ENCODE peak calls at places on chromosomes 12 and 14, in seven cellular contexts. I is left lobe of liver; L is iris pigment epithelial cell; R is stimulated activated CD8-positive, alpha-beta memory T cell treated with anti-CD3 and anti-CD28 coated beads, Interleukin-7, amount 100 ng/mL, for 1 hour; C is Daoy; N is NB4; J is skeletal muscle cell. Z is an unnamed sample.

GRCh38 chr12:52235001-52235760 is 2.1 kb downstream of the KRT7 start:
- DNase-seq in C (no peak), L (no peak), N (peak; percentile 84), J (no peak), R (no peak), I (no peak), Z (no peak)

GRCh38 chr12:42238240-42239140 is at the start of gene YAF2:
- DNase-seq in C (peak; percentile 95), N (peak; percentile 92), L (peak; percentile 92), R (peak; percentile 64), J (peak; percentile 71), I (peak; percentile 95), Z (peak; percentile 63)

GRCh38 chr14:39488600-39488999 is 56.4 kb upstream of the FBXO33 start:
- DNase-seq in L (no peak), R (no peak), I (no peak), C (no peak), N (no peak), J (no peak), Z (no peak)

GRCh38 chr12:51222461-51222860 is 4.6 kb upstream of the POU6F1 start:
- DNase-seq in I (no peak), N (no peak), C (no peak), J (no peak), R (no peak), L (no peak), Z (no peak)

GRCh38 chr12:12007713-12008231 is 63.0 kb upstream of the BCL2L14 start:
- DNase-seq in C (no peak), L (no peak), N (no peak), I (no peak), R (no peak), J (no peak), Z (no peak)

GRCh38 chr12:48021485-48022179 is 17.4 kb upstream of the COL2A1 start:
- DNase-seq in R (no peak), L (no peak), N (no peak), C (peak; percentile 87), I (no peak), J (no peak), Z (no peak)

GRCh38 chr14:61222388-61222787 is 58.8 kb downstream of the TMEM30B start:
- DNase-seq in N (no peak), I (no peak), R (no peak), J (no peak), C (no peak), L (no peak), Z (no peak)

GRCh38 chr12:131204416-131205311 is 251.0 kb downstream of the ADGRD1 start:
- DNase-seq in J (no peak), I (peak; percentile 38), N (no peak), L (no peak), C (no peak), R (no peak), Z (no peak)

GRCh38 chr12:130796985-130797686 is 41.9 kb downstream of the STX2 start:
- DNase-seq in L (no peak), N (no peak), R (no peak), I (no peak), C (no peak), J (no peak), Z (no peak)

GRCh38 chr14:21924479-21924878 is 250.9 kb upstream of the OR4E1 start:
- DNase-seq in R (peak; percentile 38), L (no peak), J (no peak), C (peak; percentile 11), N (peak; percentile 7), I (no peak), Z (peak; percentile 8)

GRCh38 chr12:59070534-59070933 is 150.2 kb upstream of the LRIG3 start:
- DNase-seq in N (no peak), R (no peak), L (peak; percentile 36), C (no peak), J (no peak), I (no peak), Z (no peak)

GRCh38 chr14:97723321-97723720 is 926.1 kb downstream of the VRK1 start:
- DNase-seq in J (no peak), C (no peak), R (no peak), N (no peak), L (no peak), I (no peak), Z (no peak)

GRCh38 chr12:48185181-48185919 is 1.9 kb downstream of the CCDC184 start:
- DNase-seq in N (no peak), I (no peak), J (no peak), R (no peak), L (peak; percentile 15), C (peak; percentile 30), Z (no peak)

GRCh38 chr12:125685885-125686284 is 620.6 kb downstream of the AACS start:
- DNase-seq in J (no peak), N (no peak), I (no peak), L (no peak), C (no peak), R (no peak), Z (no peak)

GRCh38 chr12:50271724-50272247 is 11.5 kb downstream of the LIMA1 start:
- DNase-seq in J (no peak), N (no peak), L (peak; percentile 79), I (no peak), R (no peak), C (no peak), Z (no peak)

GRCh38 chr14:50800032-50800431 is 30.9 kb downstream of the NIN start:
- DNase-seq in R (no peak), C (no peak), I (no peak), N (no peak), L (peak; percentile 62), J (no peak), Z (no peak)

GRCh38 chr14:77889971-77890442 is 90.1 kb downstream of the ADCK1 start:
- DNase-seq in N (no peak), L (peak; percentile 90), I (no peak), C (peak; percentile 50), J (peak; percentile 37), R (no peak), Z (no peak)

GRCh38 chr12:122965356-122965755 is 907 bp downstream of the ABCB9 start:
- DNase-seq in R (no peak), C (no peak), J (no peak), N (no peak), I (no peak), L (no peak), Z (no peak)

GRCh38 chr12:114096461-114096860 is 130.3 kb upstream of the RBM19 start:
- DNase-seq in L (no peak), R (no peak), C (no peak), N (no peak), J (peak; percentile 1), I (no peak), Z (no peak)

GRCh38 chr12:7512528-7512927 is 9.0 kb upstream of the CD163 start:
- DNase-seq in I (peak; percentile 87), C (peak; percentile 67), J (peak; percentile 96), R (no peak), L (peak; percentile 92), N (peak; percentile 73), Z (peak; percentile 27)

GRCh38 chr14:65095633-65096205 is 6.6 kb downstream of the MAX start:
- DNase-seq in C (no peak), N (no peak), J (peak; percentile 46), R (no peak), I (peak; percentile 78), L (peak; percentile 89), Z (no peak)

GRCh38 chr14:104865069-104865630 is at the start of gene CEP170B:
- DNase-seq in I (peak; percentile 73), N (peak; percentile 4), L (peak; percentile 40), J (no peak), R (no peak), C (peak; percentile 58), Z (no peak)

GRCh38 chr12:27015730-27016076 is 1.5 kb upstream of the TM7SF3 start:
- DNase-seq in J (no peak), L (peak; percentile 39), I (no peak), C (no peak), R (no peak), N (peak; percentile 87), Z (peak; percentile 72)

GRCh38 chr12:28114488-28114887 is 75.8 kb upstream of the CCDC91 start:
- DNase-seq in L (peak; percentile 55), C (no peak), I (no peak), R (no peak), J (no peak), N (no peak), Z (no peak)

GRCh38 chr14:31127690-31128089 is 79.9 kb downstream of the HECTD1 start:
- DNase-seq in J (no peak), R (no peak), I (no peak), C (no peak), L (peak; percentile 25), N (peak; percentile 4), Z (no peak)

GRCh38 chr12:87196329-87196728 is 832.9 kb downstream of the C12orf50 start:
- DNase-seq in C (no peak), N (no peak), R (no peak), J (peak; percentile 3), L (peak; percentile 16), I (no peak), Z (no peak)

GRCh38 chr14:62914025-62914424 is 131.2 kb downstream of the KCNH5 start:
- DNase-seq in I (no peak), C (no peak), R (no peak), J (peak; percentile 1), L (peak; percentile 10), N (no peak), Z (no peak)

GRCh38 chr14:69335421-69335820 is 62.7 kb downstream of the ERH start:
- DNase-seq in N (no peak), R (no peak), J (no peak), L (peak; percentile 24), C (no peak), I (no peak), Z (no peak)

GRCh38 chr12:111482464-111482863 is 76.7 kb downstream of the SH2B3 start:
- DNase-seq in N (peak; percentile 30), I (no peak), J (no peak), L (no peak), R (no peak), C (no peak), Z (peak; percentile 11)

GRCh38 chr12:91139264-91139663 is 28.0 kb upstream of the LUM start:
- DNase-seq in I (no peak), L (no peak), N (no peak), J (no peak), R (no peak), C (no peak), Z (no peak)

GRCh38 chr14:91996951-91997371 is 42.9 kb downstream of the TRIP11 start:
- DNase-seq in N (peak; percentile 62), L (peak; percentile 71), J (peak; percentile 41), R (no peak), C (peak; percentile 35), I (no peak), Z (peak; percentile 59)

GRCh38 chr12:26068503-26068902 is 56.3 kb downstream of the BHLHE41 start:
- DNase-seq in C (no peak), L (no peak), N (no peak), J (no peak), R (no peak), I (no peak), Z (no peak)

GRCh38 chr12:131102991-131103609 is 149.4 kb downstream of the ADGRD1 start:
- DNase-seq in C (no peak), N (no peak), R (no peak), J (no peak), L (no peak), I (peak; percentile 37), Z (no peak)

GRCh38 chr12:124125472-124125871 is 152.5 kb downstream of the ZNF664 start:
- DNase-seq in L (no peak), J (no peak), I (no peak), N (no peak), C (no peak), R (no peak), Z (no peak)

GRCh38 chr12:65649126-65649525 is 175.2 kb upstream of the HMGA2 start:
- DNase-seq in I (no peak), J (peak; percentile 100), C (peak; percentile 96), N (no peak), L (peak; percentile 100), R (no peak), Z (no peak)

GRCh38 chr12:2149091-2149490 is 96.3 kb downstream of the CACNA1C start:
- DNase-seq in L (no peak), I (no peak), N (no peak), R (no peak), C (no peak), J (no peak), Z (no peak)